ENCODE peak calls at places on chromosomes 4 and X, in seven cellular contexts. F, G, Y, R, J, L and D are unnamed samples.

GRCh38 chr4:178577933-178578332 is 1135.7 kb upstream of the AGA start:
- DNase-seq in G (peak; percentile 12), R (no peak), L (no peak), J (no peak), Y (no peak), F (peak; percentile 1), D (peak; percentile 5)

GRCh38 chr4:178426871-178427270 is 984.6 kb upstream of the AGA start:
- DNase-seq in R (no peak), F (no peak), J (no peak), G (no peak), Y (no peak), L (no peak), D (no peak)

GRCh38 chr4:165537028-165537648 is 158.3 kb downstream of the CPE start:
- DNase-seq in L (peak; percentile 46), F (peak; percentile 40), G (peak; percentile 32), J (no peak), R (no peak), Y (peak; percentile 51), D (peak; percentile 58)

GRCh38 chrX:109301177-109301576 is 180.7 kb downstream of the GUCY2F start:
- DNase-seq in J (no peak), Y (no peak), R (no peak), F (no peak), G (no peak), L (no peak), D (no peak)

GRCh38 chr4:139440971-139441370 is 12.9 kb upstream of the RAB33B start:
- DNase-seq in J (no peak), F (no peak), Y (no peak), G (no peak), L (no peak), R (no peak), D (no peak)

GRCh38 chr4:184421558-184422155 is 52.7 kb downstream of the IRF2 start:
- DNase-seq in G (no peak), J (peak; percentile 46), Y (no peak), R (no peak), L (no peak), F (no peak), D (no peak)

GRCh38 chr4:182758288-182758687 is 158.9 kb downstream of the DCTD start:
- DNase-seq in Y (no peak), R (no peak), J (no peak), F (no peak), G (no peak), L (no peak), D (no peak)

GRCh38 chrX:31679861-31680260 is 608.0 kb upstream of the FTHL17 start:
- DNase-seq in J (no peak), F (no peak), Y (no peak), G (no peak), R (no peak), L (no peak), D (no peak)

GRCh38 chrX:128436397-128437103 is 384.3 kb upstream of the ACTRT1 start:
- DNase-seq in L (no peak), Y (no peak), J (no peak), G (no peak), F (no peak), R (no peak), D (no peak)

GRCh38 chrX:56986138-56986537 is 9.2 kb downstream of the SPIN3 start:
- DNase-seq in F (no peak), J (no peak), L (no peak), G (no peak), R (no peak), Y (no peak), D (no peak)

GRCh38 chr4:170025523-170026252 is 507 bp downstream of the MFAP3L start:
- DNase-seq in J (no peak), G (peak; percentile 70), R (peak; percentile 65), F (no peak), Y (no peak), L (no peak), D (peak; percentile 21)

GRCh38 chrX:13254076-13254785 is 65.6 kb downstream of the ATXN3L start:
- DNase-seq in R (no peak), F (peak; percentile 8), J (peak; percentile 56), L (peak; percentile 67), G (no peak), Y (no peak), D (peak; percentile 54)

GRCh38 chr4:95165926-95166524 is 382.7 kb downstream of the UNC5C start:
- DNase-seq in Y (peak; percentile 57), J (peak; percentile 17), G (peak; percentile 59), R (no peak), F (peak; percentile 54), L (peak; percentile 41), D (peak; percentile 39)

GRCh38 chr4:153222162-153222789 is 18.0 kb downstream of the TRIM2 start:
- DNase-seq in Y (no peak), G (peak; percentile 84), L (no peak), R (peak; percentile 65), J (no peak), F (no peak), D (peak; percentile 60)

GRCh38 chr4:8909548-8909947 is 37.9 kb upstream of the HMX1 start:
- DNase-seq in L (no peak), R (no peak), G (peak; percentile 22), Y (no peak), F (no peak), J (no peak), D (no peak)

GRCh38 chr4:8911311-8912088 is 39.9 kb upstream of the HMX1 start:
- DNase-seq in F (no peak), Y (no peak), J (no peak), L (no peak), R (peak; percentile 43), G (peak; percentile 84), D (no peak)

GRCh38 chr4:8910100-8910821 is 38.6 kb upstream of the HMX1 start:
- DNase-seq in F (no peak), L (no peak), G (peak; percentile 47), Y (no peak), R (no peak), J (no peak), D (no peak)

GRCh38 chr4:8912089-8912455 is 40.4 kb upstream of the HMX1 start:
- DNase-seq in G (no peak), J (no peak), R (peak; percentile 39), F (no peak), Y (no peak), L (no peak), D (no peak)

DNA sequence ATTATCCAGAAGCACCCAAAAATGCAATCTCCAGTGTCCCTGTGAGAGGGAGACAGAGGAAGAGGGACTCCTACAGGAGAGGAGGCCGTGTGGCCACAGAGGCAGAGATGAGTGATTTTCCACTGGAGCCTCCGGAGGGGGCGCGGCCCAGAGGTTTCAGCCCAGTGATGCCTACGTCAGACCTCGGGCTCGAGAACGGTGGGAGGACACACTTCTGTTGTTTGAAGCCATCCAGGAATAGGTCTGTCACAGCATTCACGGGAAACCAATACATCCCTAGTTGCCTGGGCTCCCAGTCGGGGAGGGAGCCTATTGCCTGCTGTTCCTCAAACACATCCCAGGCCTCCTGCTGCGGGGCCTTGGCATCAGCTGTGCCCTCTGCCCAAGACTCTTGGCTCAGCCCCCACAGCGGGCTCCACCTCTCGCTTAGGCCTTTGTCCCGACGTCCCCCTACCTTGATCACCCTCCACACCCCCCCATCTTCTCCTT is 39.2 kb upstream of the HMX1 start:
- DNase-seq in J (no peak), G (no peak), R (peak; percentile 39), F (no peak), L (no peak), Y (no peak), D (no peak)
- TF ChIP-seq JUND in J (no peak), G (no peak), R (no peak), F (no peak), L (no peak), Y (no peak), D (no peak)

GRCh38 chr4:20313237-20314030 is 61.7 kb downstream of the SLIT2 start:
- DNase-seq in R (peak; percentile 80), L (no peak), Y (peak; percentile 24), G (no peak), J (peak; percentile 1), F (peak; percentile 21), D (no peak)

GRCh38 chr4:20305976-20306375 is 54.3 kb downstream of the SLIT2 start:
- DNase-seq in R (no peak), Y (no peak), G (peak; percentile 40), F (no peak), L (no peak), J (no peak), D (no peak)

GRCh38 chr4:20317424-20317985 is 65.8 kb downstream of the SLIT2 start:
- DNase-seq in Y (no peak), L (no peak), G (no peak), F (no peak), J (no peak), R (no peak), D (no peak)

GRCh38 chr4:20311863-20312262 is 60.2 kb downstream of the SLIT2 start:
- DNase-seq in F (no peak), G (no peak), Y (no peak), R (no peak), L (no peak), J (no peak), D (no peak)
- TF ChIP-seq JUND in F (no peak), G (no peak), Y (no peak), R (no peak), L (no peak), J (no peak), D (no peak)

GRCh38 chr4:65175585-65175984 is 494.7 kb downstream of the EPHA5 start:
- DNase-seq in G (no peak), Y (no peak), R (no peak), L (no peak), J (no peak), F (no peak), D (no peak)

GRCh38 chr4:65167719-65168118 is 502.6 kb downstream of the EPHA5 start:
- DNase-seq in J (no peak), L (no peak), Y (no peak), G (no peak), F (no peak), R (no peak), D (no peak)

DNA sequence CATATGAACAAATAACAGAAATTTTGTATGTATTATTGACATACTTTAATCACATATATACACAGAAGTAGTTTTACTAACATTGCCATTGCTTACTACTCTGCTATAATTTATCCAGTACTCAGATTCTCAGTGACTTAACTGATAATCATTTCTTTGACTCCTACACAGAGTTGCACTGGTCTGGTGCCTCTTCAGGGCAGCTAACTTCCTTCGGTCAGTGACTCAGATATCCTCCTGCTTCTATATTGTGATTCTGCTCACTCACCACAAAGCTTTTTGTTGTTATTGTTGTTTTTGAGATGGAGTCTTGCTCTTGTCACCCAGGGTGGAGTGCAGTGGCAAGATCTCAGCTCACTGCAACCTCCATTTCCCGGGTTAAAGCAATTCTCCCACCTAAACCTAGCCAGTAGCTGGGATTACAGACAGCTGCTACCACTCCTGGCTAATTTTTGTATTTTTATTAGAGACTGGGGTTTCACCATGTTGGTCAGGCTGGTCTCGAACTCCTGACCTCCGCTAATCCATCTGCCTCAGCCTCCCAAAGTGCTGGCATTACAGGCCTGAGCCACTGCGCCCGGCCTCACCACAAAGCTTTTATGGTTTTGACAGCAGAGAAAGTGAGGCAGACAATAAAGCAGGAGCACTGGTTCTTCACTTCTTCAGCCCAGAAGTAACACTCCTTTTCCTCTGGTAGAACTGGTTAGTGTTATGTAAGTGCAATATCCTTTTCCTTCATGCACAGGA is 499.3 kb downstream of the EPHA5 start:
- DNase-seq in J (no peak), F (no peak), R (no peak), Y (no peak), G (no peak), L (no peak), D (no peak)
- TF ChIP-seq JUND in J (no peak), F (no peak), R (no peak), Y (no peak), G (no peak), L (no peak), D (no peak)

DNA sequence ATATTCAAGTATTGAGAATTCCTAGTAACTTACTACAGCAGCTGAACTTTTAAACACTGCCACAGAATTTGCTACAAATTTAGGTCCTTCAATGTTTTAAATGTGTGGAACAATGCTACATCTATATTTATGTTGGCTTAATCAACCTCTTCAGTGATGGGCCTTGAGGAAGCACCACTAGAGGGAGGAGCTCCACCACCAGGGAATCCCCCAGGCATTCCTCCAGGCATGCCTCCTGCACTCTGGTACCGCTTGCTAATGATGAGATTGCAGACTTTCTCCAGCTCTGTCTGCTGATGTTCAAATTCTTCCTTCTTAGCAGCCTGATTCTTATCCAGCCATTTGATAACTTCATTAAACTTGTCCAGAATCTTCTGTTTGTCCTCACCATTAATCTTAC is 190.8 kb downstream of the HTR2C start:
- DNase-seq in Y (no peak), G (no peak), R (no peak), J (no peak), F (no peak), L (no peak), D (no peak)
- TF ChIP-seq JUND in Y (no peak), G (no peak), R (no peak), J (no peak), F (no peak), L (no peak), D (no peak)